ENCODE peak calls at places on chromosomes 6 and 20, in eight cellular contexts. E is heart left ventricle; D is MM.1S; F is A549; Q is naive thymus-derived CD4-positive, alpha-beta T cell; Z is CD8-positive, alpha-beta memory T cell; P is kidney; R is upper lobe of left lung. W is an unnamed sample.

GRCh38 chr6:35048631-35049083 is 92.5 kb downstream of the TCP11 start:
- DNase-seq in E (peak; percentile 65), D (peak; percentile 87), F (no peak), Q (peak; percentile 38), Z (no peak), P (no peak), R (no peak), W (peak; percentile 69)

GRCh38 chr20:5612476-5613291 is 137.5 kb upstream of the SHLD1 start:
- DNase-seq in E (no peak), D (no peak), F (no peak), Q (no peak), Z (no peak), P (no peak), R (no peak), W (no peak)

GRCh38 chr20:35146299-35146921 is 726 bp downstream of the EDEM2 start:
- DNase-seq in E (no peak), D (peak; percentile 11), F (no peak), Q (no peak), Z (peak; percentile 10), P (peak; percentile 77), R (peak; percentile 82), W (no peak)

GRCh38 chr6:17905611-17906592 is 81.5 kb downstream of the KIF13A start:
- DNase-seq in E (no peak), D (no peak), F (peak; percentile 14), Q (no peak), Z (no peak), P (no peak), R (no peak), W (no peak)

GRCh38 chr6:41546866-41547798 is 951 bp downstream of the FOXP4 start:
- DNase-seq in E (peak; percentile 45), D (peak; percentile 33), F (peak; percentile 20), Q (peak; percentile 8), Z (peak; percentile 44), P (peak; percentile 87), R (peak; percentile 91), W (peak; percentile 36)

GRCh38 chr6:6975395-6976111 is 132.2 kb upstream of the RREB1 start:
- DNase-seq in E (peak; percentile 71), D (no peak), F (no peak), Q (no peak), Z (no peak), P (no peak), R (no peak), W (no peak)

GRCh38 chr20:64219730-64220129 is 35.8 kb upstream of the PCMTD2 start:
- DNase-seq in E (no peak), D (no peak), F (no peak), Q (no peak), Z (no peak), P (no peak), R (peak; percentile 79), W (no peak)

GRCh38 chr6:162416845-162417537 is 310.6 kb downstream of the PRKN start:
- DNase-seq in E (no peak), D (no peak), F (no peak), Q (no peak), Z (no peak), P (no peak), R (peak; percentile 29), W (no peak)

GRCh38 chr6:108632441-108632840 is 71.7 kb downstream of the FOXO3 start:
- DNase-seq in E (no peak), D (peak; percentile 68), F (no peak), Q (no peak), Z (no peak), P (no peak), R (no peak), W (no peak)

GRCh38 chr6:36607782-36608386 is 13.7 kb downstream of the SRSF3 start:
- DNase-seq in E (no peak), D (no peak), F (no peak), Q (no peak), Z (no peak), P (no peak), R (no peak), W (no peak)

GRCh38 chr20:51541189-51542032 is 1.1 kb downstream of the NFATC2 start:
- DNase-seq in E (peak; percentile 85), D (peak; percentile 85), F (no peak), Q (peak; percentile 82), Z (peak; percentile 91), P (peak; percentile 89), R (no peak), W (peak; percentile 77)

GRCh38 chr6:87636313-87636712 is 46.4 kb downstream of the ORC3 start:
- DNase-seq in E (no peak), D (peak; percentile 72), F (no peak), Q (no peak), Z (no peak), P (no peak), R (no peak), W (no peak)

GRCh38 chr6:132937466-132937906 is 123.1 kb downstream of the RPS12 start:
- DNase-seq in E (no peak), D (peak; percentile 70), F (peak; percentile 46), Q (no peak), Z (no peak), P (no peak), R (no peak), W (no peak)

GRCh38 chr6:105519954-105520353 is 117.1 kb upstream of the PREP start:
- DNase-seq in E (no peak), D (no peak), F (peak; percentile 87), Q (no peak), Z (no peak), P (no peak), R (no peak), W (no peak)

DNA sequence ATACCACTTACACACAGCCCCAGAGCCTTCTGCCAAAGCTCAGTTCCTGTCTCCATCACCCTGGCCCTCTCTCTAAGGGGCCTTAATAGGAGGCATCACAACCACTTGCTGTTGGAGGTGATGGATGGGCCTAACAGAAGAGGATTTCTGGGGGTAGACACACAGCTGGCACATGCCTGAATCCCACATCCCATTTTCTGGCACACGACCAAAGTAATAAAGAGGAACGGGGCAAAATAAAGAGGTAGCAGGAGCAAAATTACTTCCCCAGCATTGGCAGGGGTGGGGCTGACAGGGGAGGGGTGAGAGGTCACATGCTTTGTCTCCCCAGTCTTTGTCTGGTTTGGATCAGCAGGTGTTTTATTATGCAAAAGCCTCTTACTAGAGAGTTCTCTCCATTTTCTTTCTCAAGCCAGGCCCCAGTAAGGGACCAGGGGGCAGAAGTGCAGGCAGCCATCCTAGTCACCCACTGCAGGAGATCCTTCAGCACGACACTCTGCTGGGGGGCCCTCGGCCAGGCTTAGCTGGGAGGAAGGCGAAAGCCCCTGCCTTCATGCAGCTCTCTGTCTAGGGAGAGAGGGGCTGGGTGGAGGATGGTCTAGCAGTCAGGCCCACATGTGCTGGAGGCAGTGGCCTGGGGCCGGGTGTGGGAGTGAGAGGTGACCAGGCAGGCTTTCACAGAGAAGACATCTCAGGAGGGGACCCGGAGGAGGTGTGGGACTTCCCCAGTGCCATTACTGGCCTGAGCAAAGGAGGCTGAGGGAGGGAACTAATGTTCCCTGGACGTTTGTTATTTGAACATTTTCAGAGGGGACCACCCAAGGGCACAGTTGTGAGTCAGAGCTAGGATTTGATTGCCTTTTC is 33.7 kb upstream of the VSTM2L start:
- DNase-seq in E (no peak), D (no peak), F (no peak), Q (no peak), Z (no peak), P (peak; percentile 56), R (no peak), W (peak; percentile 6)
- H3K27ac ChIP-seq in E (no peak overlapping the region), D (no peak overlapping the region), F (no peak overlapping the region), Q (no peak overlapping the region), Z (no peak overlapping the region), P (no peak overlapping the region), R (no peak overlapping the region), W (no peak overlapping the region)

GRCh38 chr6:154156135-154156948 is 117.3 kb downstream of the OPRM1 start:
- DNase-seq in E (no peak), D (peak; percentile 49), F (peak; percentile 37), Q (peak; percentile 58), Z (peak; percentile 43), P (peak; percentile 87), R (no peak), W (peak; percentile 74)

GRCh38 chr6:154157082-154157481 is 118.0 kb downstream of the OPRM1 start:
- DNase-seq in E (no peak), D (peak; percentile 57), F (no peak), Q (peak; percentile 24), Z (peak; percentile 31), P (no peak), R (no peak), W (no peak)

GRCh38 chr6:154159126-154159525 is 120.1 kb downstream of the OPRM1 start:
- DNase-seq in E (no peak), D (no peak), F (no peak), Q (no peak), Z (no peak), P (no peak), R (no peak), W (no peak)

GRCh38 chr6:154154389-154154967 is 115.4 kb downstream of the OPRM1 start:
- DNase-seq in E (no peak), D (peak; percentile 43), F (peak; percentile 67), Q (peak; percentile 61), Z (peak; percentile 55), P (no peak), R (no peak), W (peak; percentile 49)

GRCh38 chr6:154157706-154158105 is 118.7 kb downstream of the OPRM1 start:
- DNase-seq in E (no peak), D (no peak), F (no peak), Q (no peak), Z (no peak), P (no peak), R (no peak), W (no peak)
- H3K27ac ChIP-seq in E (no peak overlapping the region), D (peak overlapping the region; percentile 49), F (no peak overlapping the region), Q (peak overlapping the region; percentile 71), Z (no peak overlapping the region), P (no peak overlapping the region), R (peak overlapping the region; percentile 61), W (no peak overlapping the region)

DNA sequence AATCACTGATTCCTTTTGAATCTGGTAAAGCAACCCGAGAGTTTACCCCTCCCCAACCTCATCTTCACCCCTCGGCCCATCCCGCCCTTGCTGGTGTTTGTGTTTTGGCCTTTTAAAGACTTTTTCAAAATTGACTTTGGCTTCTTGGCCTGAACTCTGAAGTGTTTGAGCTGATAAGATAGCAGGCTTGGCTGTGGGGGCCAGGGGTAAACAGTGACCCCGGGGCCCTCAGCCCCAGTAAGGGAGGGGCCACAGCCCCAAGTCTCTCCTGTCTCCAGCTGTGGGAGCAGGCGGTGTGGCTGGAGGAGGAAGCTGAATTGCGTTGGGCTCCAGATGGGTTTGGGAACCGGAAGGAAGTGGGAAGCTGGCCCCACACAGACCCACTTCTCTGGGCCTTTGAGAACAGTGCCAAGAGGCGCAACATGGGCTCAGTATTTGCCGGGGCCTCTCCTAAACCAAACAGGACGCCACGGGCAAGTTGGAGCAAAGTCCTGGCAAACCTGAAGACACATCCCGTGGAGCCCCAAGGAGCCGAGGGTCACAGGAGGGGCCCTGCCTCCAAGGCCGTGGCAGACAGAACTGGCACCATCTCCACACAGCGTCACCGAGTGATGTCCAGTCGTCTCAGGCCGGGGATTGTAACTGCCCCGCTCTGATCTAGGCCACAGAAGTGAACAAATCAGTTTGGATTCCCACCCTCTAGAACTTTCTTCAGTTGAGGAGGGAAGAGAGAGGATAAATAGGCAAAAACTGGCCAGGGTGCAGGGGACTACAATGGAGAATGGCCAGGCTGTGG is 54.3 kb upstream of the PTPN1 start:
- DNase-seq in E (no peak), D (no peak), F (no peak), Q (no peak), Z (no peak), P (no peak), R (no peak), W (peak; percentile 81)
- H3K27ac ChIP-seq in E (peak overlapping the region; percentile 41), D (no peak overlapping the region), F (peak overlapping the region; percentile 94), Q (no peak overlapping the region), Z (no peak overlapping the region), P (no peak overlapping the region), R (peak overlapping the region; percentile 67), W (peak overlapping the region; percentile 18)

GRCh38 chr6:53059648-53060589 is 5.3 kb upstream of the FBXO9 start:
- DNase-seq in E (no peak), D (no peak), F (no peak), Q (no peak), Z (no peak), P (no peak), R (no peak), W (no peak)
- H3K27ac ChIP-seq in E (peak overlapping the region; percentile 96), D (no peak overlapping the region), F (no peak overlapping the region), Q (peak overlapping the region; percentile 15), Z (no peak overlapping the region), P (no peak overlapping the region), R (peak overlapping the region; percentile 5), W (no peak overlapping the region)